ENCODE peak calls at places on chromosomes 12 and 14, in five cellular contexts. M is mammary epithelial cell, C is choroid plexus epithelial cell, Q is osteocyte, X is heart left ventricle. B is an unnamed sample.

GRCh38 chr12:105729372-105729771 is 398.9 kb downstream of the C12orf75 start:
- DNase-seq in M (no peak), C (no peak), Q (no peak), X (no peak), B (no peak)

GRCh38 chr12:109999649-109999971 is 380 bp downstream of the ANKRD13A start:
- DNase-seq in M (no peak), C (no peak), Q (no peak), X (no peak), B (no peak)

GRCh38 chr12:903055-903454 is 46.4 kb downstream of the RAD52 start:
- DNase-seq in M (no peak), C (no peak), Q (no peak), X (no peak), B (no peak)

GRCh38 chr14:61562321-61563161 is 132.8 kb upstream of the HIF1A start:
- DNase-seq in M (peak; percentile 100), C (peak; percentile 99), Q (no peak), X (no peak), B (peak; percentile 100)

GRCh38 chr12:102407776-102408486 is 72.4 kb downstream of the IGF1 start:
- DNase-seq in M (no peak), C (no peak), Q (no peak), X (no peak), B (peak; percentile 10)

GRCh38 chr14:49997991-49998390 is 105.1 kb downstream of the ARF6 start:
- DNase-seq in M (no peak), C (no peak), Q (no peak), X (no peak), B (no peak)

GRCh38 chr12:103172447-103173112 is 215.1 kb downstream of the ASCL1 start:
- DNase-seq in M (no peak), C (no peak), Q (no peak), X (no peak), B (no peak)

GRCh38 chr12:127170271-127171180 is 1096.4 kb upstream of the TMEM132C start:
- DNase-seq in M (no peak), C (peak; percentile 48), Q (peak; percentile 67), X (no peak), B (no peak)

GRCh38 chr14:56094063-56094462 is 24.1 kb upstream of the PELI2 start:
- DNase-seq in M (no peak), C (no peak), Q (no peak), X (no peak), B (no peak)

GRCh38 chr12:51076235-51076930 is 7.0 kb downstream of the CSRNP2 start:
- DNase-seq in M (no peak), C (no peak), Q (no peak), X (no peak), B (no peak)

GRCh38 chr12:738712-739111 is 13.7 kb upstream of the WNK1 start:
- DNase-seq in M (no peak), C (no peak), Q (no peak), X (no peak), B (no peak)

GRCh38 chr14:76995279-76996035 is 33.1 kb downstream of the IRF2BPL start:
- DNase-seq in M (no peak), C (no peak), Q (no peak), X (no peak), B (no peak)

GRCh38 chr12:80213246-80213645 is 113.9 kb downstream of the OTOGL start:
- DNase-seq in M (no peak), C (no peak), Q (no peak), X (no peak), B (no peak)

GRCh38 chr12:85804663-85805062 is 31.5 kb downstream of the RASSF9 start:
- DNase-seq in M (peak; percentile 14), C (peak; percentile 60), Q (no peak), X (no peak), B (peak; percentile 64)

GRCh38 chr14:68060198-68060597 is 240.6 kb downstream of the RAD51B start:
- DNase-seq in M (no peak), C (no peak), Q (no peak), X (no peak), B (no peak)

GRCh38 chr14:73829526-73830431 is 21.9 kb upstream of the PTGR2 start:
- DNase-seq in M (peak; percentile 37), C (peak; percentile 85), Q (no peak), X (no peak), B (no peak)

GRCh38 chr12:12190087-12190809 is 76.6 kb downstream of the LRP6 start:
- DNase-seq in M (peak; percentile 14), C (peak; percentile 33), Q (no peak), X (no peak), B (no peak)

GRCh38 chr12:120879102-120879501 is 25.1 kb downstream of the SPPL3 start:
- DNase-seq in M (peak; percentile 25), C (no peak), Q (no peak), X (no peak), B (peak; percentile 35)

GRCh38 chr14:60242420-60242819 is 6.6 kb upstream of the PPM1A start:
- DNase-seq in M (no peak), C (no peak), Q (no peak), X (no peak), B (no peak)

GRCh38 chr14:91399868-91400640 is 17.6 kb downstream of the CCDC88C start:
- DNase-seq in M (no peak), C (no peak), Q (no peak), X (no peak), B (no peak)

GRCh38 chr12:14931791-14932560 is 6.4 kb downstream of the ERP27 start:
- DNase-seq in M (no peak), C (no peak), Q (no peak), X (no peak), B (peak; percentile 66)

GRCh38 chr12:14927267-14927666 is 11.1 kb downstream of the ERP27 start:
- DNase-seq in M (no peak), C (no peak), Q (no peak), X (no peak), B (no peak)

GRCh38 chr12:14928946-14929345 is 9.4 kb downstream of the ERP27 start:
- DNase-seq in M (peak; percentile 67), C (no peak), Q (no peak), X (no peak), B (peak; percentile 54)

GRCh38 chr12:14931359-14931758 is 7.0 kb downstream of the ERP27 start:
- DNase-seq in M (no peak), C (no peak), Q (no peak), X (no peak), B (no peak)

DNA sequence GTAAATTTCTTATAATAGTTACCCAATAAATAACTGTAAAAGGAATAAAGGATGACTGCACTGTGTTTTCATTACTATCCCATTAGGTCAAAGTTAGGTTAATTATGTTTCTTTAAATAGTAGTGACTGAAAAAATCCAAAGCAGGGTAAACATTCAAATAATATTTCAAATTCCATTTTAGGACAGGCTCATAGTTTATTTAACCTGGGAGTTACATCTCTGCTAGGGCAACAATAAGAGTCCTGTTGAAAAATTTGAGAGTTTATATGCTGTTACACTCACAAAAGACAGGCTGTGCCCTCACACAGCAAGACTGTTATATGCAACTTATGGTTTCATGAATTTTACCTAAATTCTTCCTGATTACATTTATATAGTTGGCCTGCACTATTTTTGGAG is 8.0 kb downstream of the ERP27 start:
- DNase-seq in M (no peak), C (peak; percentile 75), Q (no peak), X (no peak), B (no peak)
- TF ChIP-seq CTCF in M (no peak), C (peak; percentile 50), Q (peak; percentile 68), X (no peak), B (no peak)

GRCh38 chr12:44462729-44463128 is 413.4 kb downstream of the NELL2 start:
- DNase-seq in M (no peak), C (no peak), Q (no peak), X (no peak), B (no peak)

GRCh38 chr12:44459569-44459968 is 416.5 kb downstream of the NELL2 start:
- DNase-seq in M (no peak), C (no peak), Q (no peak), X (no peak), B (no peak)

GRCh38 chr12:44464180-44464579 is 411.9 kb downstream of the NELL2 start:
- DNase-seq in M (no peak), C (no peak), Q (no peak), X (no peak), B (no peak)

DNA sequence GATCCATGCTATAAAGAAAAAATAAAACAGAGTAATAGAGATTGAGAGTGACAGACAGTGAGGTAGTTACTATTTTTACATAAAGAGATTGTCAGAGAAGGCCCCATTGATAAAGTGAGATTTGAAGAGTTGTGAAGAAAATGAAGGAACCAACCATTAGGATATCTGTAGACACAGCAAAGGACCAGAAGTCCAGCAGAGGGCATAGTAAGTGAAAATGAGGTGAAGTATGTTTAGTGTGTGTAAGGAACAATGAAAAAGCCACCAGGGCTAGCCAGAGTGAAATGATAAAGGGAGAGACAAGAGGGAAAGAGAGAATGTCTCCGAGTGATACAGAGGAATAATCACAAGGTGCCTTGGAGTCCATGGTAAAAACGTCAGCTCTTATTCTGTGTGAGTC is 411.0 kb downstream of the NELL2 start:
- DNase-seq in M (no peak), C (no peak), Q (no peak), X (no peak), B (no peak)
- TF ChIP-seq CTCF in M (peak; percentile 21), C (no peak), Q (no peak), X (no peak), B (peak; percentile 14)

GRCh38 chr12:39958377-39958776 is 147.5 kb downstream of the SLC2A13 start:
- DNase-seq in M (no peak), C (peak; percentile 9), Q (no peak), X (no peak), B (no peak)
- TF ChIP-seq CTCF in M (peak; percentile 35), C (peak; percentile 52), Q (peak; percentile 14), X (no peak), B (peak; percentile 38)

GRCh38 chr12:6965026-6965661 is 5.3 kb downstream of the PHB2 start:
- DNase-seq in M (peak; percentile 82), C (peak; percentile 95), Q (peak; percentile 92), X (peak; percentile 91), B (no peak)
- TF ChIP-seq CTCF in M (peak; percentile 93), C (peak; percentile 94), Q (peak; percentile 91), X (peak; percentile 87), B (peak; percentile 98)

DNA sequence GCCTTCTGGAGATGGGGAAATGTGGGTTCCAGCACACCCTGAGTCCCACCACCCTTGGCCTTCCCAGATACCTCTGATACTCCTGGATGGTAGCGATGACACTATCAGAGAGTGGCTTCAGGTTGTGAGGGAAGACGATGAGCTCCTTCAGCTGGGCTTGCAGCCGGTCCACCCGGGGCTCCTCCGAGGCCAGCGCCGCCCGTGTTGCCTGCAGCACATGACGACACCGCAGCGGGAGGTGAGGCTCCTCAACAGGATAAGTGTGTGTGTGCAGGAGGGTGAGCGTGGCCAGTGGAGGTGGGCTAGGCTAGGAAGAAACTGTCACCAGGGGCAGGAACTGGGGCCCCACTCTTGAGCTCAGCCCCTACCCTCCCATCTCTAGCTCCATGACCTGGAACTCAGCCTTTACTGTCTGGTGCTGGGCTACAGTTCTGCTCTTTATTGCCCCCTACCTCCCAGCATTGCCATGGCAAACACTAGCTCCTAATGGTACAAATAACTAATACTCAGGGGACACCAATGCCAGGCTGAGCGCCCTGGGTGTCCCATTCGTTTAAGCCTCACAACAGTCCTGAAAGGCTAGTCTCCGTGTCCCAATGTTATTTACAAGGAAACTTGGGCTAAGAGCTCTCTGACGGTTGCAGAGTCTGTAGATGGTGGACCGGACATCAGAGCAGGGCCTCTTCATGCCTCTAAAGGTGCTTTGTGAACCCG is 64.1 kb downstream of the SYNE3 start:
- DNase-seq in M (no peak), C (peak; percentile 40), Q (no peak), X (no peak), B (no peak)
- TF ChIP-seq CTCF in M (peak; percentile 52), C (peak; percentile 69), Q (peak; percentile 52), X (no peak), B (peak; percentile 53)

DNA sequence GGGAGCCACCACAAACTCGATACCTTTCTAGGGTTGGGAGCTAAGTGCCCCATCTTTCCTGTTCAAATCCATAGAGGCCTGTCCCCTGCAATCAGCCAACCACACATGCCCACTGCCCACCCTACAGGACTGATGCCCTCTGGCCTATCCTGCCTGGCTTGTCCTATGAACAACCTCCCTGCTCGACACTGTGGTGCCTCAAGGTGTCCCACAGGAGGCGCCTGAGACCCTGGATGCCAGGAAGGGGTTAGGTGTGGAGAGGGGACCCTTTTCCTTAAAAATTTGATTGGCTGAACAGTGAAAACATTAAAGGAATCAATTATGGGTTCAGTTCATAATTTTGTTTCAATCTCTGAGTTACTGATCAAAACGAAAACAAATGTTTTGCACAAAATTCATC is 97.3 kb upstream of the FZD10 start:
- DNase-seq in M (no peak), C (no peak), Q (no peak), X (no peak), B (no peak)
- TF ChIP-seq CTCF in M (no peak), C (no peak), Q (no peak), X (no peak), B (peak; percentile 30)